ENCODE peak calls at places on chromosomes 2 and 18, in eight cellular contexts. G, D, A, I, F, B, Q and M are unnamed samples.

GRCh38 chr2:205133544-205133943 is 548.8 kb upstream of the NRP2 start:
- DNase-seq in G (peak), D (no peak), A (no peak), I (no peak), F (no peak), B (no peak), Q (no peak), M (no peak)

GRCh38 chr2:68732036-68732435 is 2.6 kb upstream of the ARHGAP25 start:
- DNase-seq in G (no peak), D (no peak), A (no peak), I (no peak), F (no peak), B (no peak), Q (no peak), M (no peak)

GRCh38 chr2:33033524-33034150 is 86.9 kb downstream of the LTBP1 start:
- DNase-seq in G (peak), D (no peak), A (peak), I (no peak), F (no peak), B (peak), Q (peak), M (peak)

GRCh38 chr18:75261430-75262223 is 51.0 kb downstream of the TSHZ1 start:
- DNase-seq in G (no peak), D (peak), A (no peak), I (no peak), F (no peak), B (no peak), Q (no peak), M (no peak)

GRCh38 chr2:48328972-48329723 is 200.8 kb upstream of the STON1 start:
- DNase-seq in G (no peak), D (no peak), A (no peak), I (no peak), F (no peak), B (no peak), Q (no peak), M (peak)

GRCh38 chr2:67311536-67311935 is 85.6 kb upstream of the ETAA1 start:
- DNase-seq in G (peak), D (no peak), A (peak), I (no peak), F (no peak), B (peak), Q (no peak), M (no peak)

GRCh38 chr2:169513926-169514325 is 4.4 kb downstream of the KLHL41 start:
- DNase-seq in G (peak), D (no peak), A (no peak), I (no peak), F (no peak), B (no peak), Q (no peak), M (no peak)

GRCh38 chr2:229089806-229090205 is 181.3 kb downstream of the PID1 start:
- DNase-seq in G (peak), D (no peak), A (no peak), I (no peak), F (no peak), B (no peak), Q (no peak), M (no peak)

GRCh38 chr2:73896362-73897239 is 3.8 kb downstream of the ACTG2 start:
- DNase-seq in G (peak), D (no peak), A (peak), I (no peak), F (no peak), B (peak), Q (no peak), M (no peak)

GRCh38 chr2:241363316-241363879 is 7.3 kb downstream of the FARP2 start:
- DNase-seq in G (no peak), D (no peak), A (peak), I (no peak), F (no peak), B (no peak), Q (no peak), M (peak)
- H3K9ac ChIP-seq in G (no peak), D (no peak), A (no peak), I (no peak), F (no peak), B (no peak), Q (no peak), M (no peak)

GRCh38 chr2:100142393-100142792 is at the start of gene AFF3:
- DNase-seq in G (no peak), D (no peak), A (no peak), I (no peak), F (no peak), B (no peak), Q (no peak), M (no peak)
- H3K4me3 ChIP-seq in G (no peak), D (no peak), A (no peak), I (no peak), F (no peak), B (no peak), Q (no peak), M (no peak)

GRCh38 chr2:127063701-127064590 is 43.0 kb downstream of the BIN1 start:
- DNase-seq in G (no peak), D (no peak), A (no peak), I (no peak), F (no peak), B (no peak), Q (no peak), M (no peak)
- H3K9ac ChIP-seq in G (peak), D (peak), A (peak), I (no peak), F (no peak), B (peak), Q (peak), M (no peak)

GRCh38 chr2:108536133-108536780 is 2.0 kb downstream of the LIMS1 start:
- DNase-seq in G (peak), D (no peak), A (peak), I (no peak), F (no peak), B (peak), Q (no peak), M (no peak)
- H3K4me3 ChIP-seq in G (peak), D (peak), A (peak), I (peak), F (no peak), B (peak), Q (no peak), M (peak)

GRCh38 chr2:105793230-105793975 is 48.7 kb downstream of the NCK2 start:
- DNase-seq in G (no peak), D (no peak), A (no peak), I (no peak), F (no peak), B (no peak), Q (no peak), M (no peak)

GRCh38 chr2:105790467-105791118 is 45.9 kb downstream of the NCK2 start:
- DNase-seq in G (no peak), D (peak), A (no peak), I (no peak), F (no peak), B (no peak), Q (no peak), M (no peak)

GRCh38 chr2:105789745-105790466 is 45.2 kb downstream of the NCK2 start:
- DNase-seq in G (peak), D (no peak), A (peak), I (no peak), F (no peak), B (peak), Q (no peak), M (no peak)

GRCh38 chr2:105792561-105792960 is 47.8 kb downstream of the NCK2 start:
- DNase-seq in G (no peak), D (no peak), A (no peak), I (no peak), F (no peak), B (no peak), Q (no peak), M (no peak)

GRCh38 chr2:105791229-105791628 is 46.5 kb downstream of the NCK2 start:
- DNase-seq in G (no peak), D (no peak), A (no peak), I (no peak), F (no peak), B (no peak), Q (no peak), M (no peak)
- H3K9ac ChIP-seq in G (no peak), D (no peak), A (no peak), I (no peak), F (no peak), B (no peak), Q (no peak), M (no peak)

GRCh38 chr2:26772064-26773001 is 8.2 kb downstream of the SLC35F6 start:
- DNase-seq in G (peak), D (peak), A (peak), I (no peak), F (no peak), B (peak), Q (no peak), M (no peak)

GRCh38 chr2:26767894-26768487 is 3.9 kb downstream of the SLC35F6 start:
- DNase-seq in G (no peak), D (no peak), A (no peak), I (no peak), F (no peak), B (no peak), Q (no peak), M (no peak)

GRCh38 chr2:26769501-26769850 is 5.4 kb downstream of the SLC35F6 start:
- DNase-seq in G (no peak), D (no peak), A (no peak), I (no peak), F (no peak), B (no peak), Q (no peak), M (no peak)

GRCh38 chr2:26768759-26769500 is 4.8 kb downstream of the SLC35F6 start:
- DNase-seq in G (peak), D (peak), A (peak), I (no peak), F (no peak), B (no peak), Q (peak), M (no peak)

GRCh38 chr2:26770986-26771586 is 7.0 kb downstream of the SLC35F6 start:
- DNase-seq in G (peak), D (peak), A (peak), I (no peak), F (no peak), B (peak), Q (no peak), M (no peak)
- H3K4me3 ChIP-seq in G (no peak), D (no peak), A (no peak), I (no peak), F (no peak), B (no peak), Q (no peak), M (no peak)

DNA sequence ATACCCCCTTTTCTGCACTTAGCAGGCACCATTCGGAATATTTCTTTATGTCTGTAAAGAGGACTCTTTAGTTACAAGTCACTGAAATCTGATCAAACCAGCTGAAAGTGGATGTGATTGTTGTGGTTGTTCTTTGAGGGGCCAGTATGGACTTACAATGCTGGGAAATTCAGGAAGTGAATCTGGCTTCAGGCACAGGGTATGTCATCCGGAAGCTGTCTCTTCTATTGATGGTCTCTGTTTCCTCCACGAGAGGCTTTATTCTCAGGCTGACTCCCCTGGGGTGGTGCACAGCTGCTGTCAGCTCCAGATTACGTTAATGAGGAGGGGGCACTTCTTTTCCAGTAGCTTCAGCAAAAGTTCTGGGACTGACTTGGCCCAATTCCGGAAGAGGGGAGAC is 400.6 kb downstream of the TSN start:
- DNase-seq in G (no peak), D (no peak), A (no peak), I (no peak), F (no peak), B (no peak), Q (no peak), M (peak)
- H3K9ac ChIP-seq in G (no peak), D (no peak), A (no peak), I (no peak), F (no peak), B (no peak), Q (no peak), M (no peak)

GRCh38 chr2:49971453-49971852 is 817.1 kb upstream of the FSHR start:
- DNase-seq in G (no peak), D (no peak), A (no peak), I (no peak), F (no peak), B (no peak), Q (no peak), M (no peak)

GRCh38 chr2:49972699-49973098 is 818.4 kb upstream of the FSHR start:
- DNase-seq in G (no peak), D (no peak), A (no peak), I (no peak), F (no peak), B (no peak), Q (no peak), M (peak)

GRCh38 chr2:49978341-49978740 is 824.0 kb upstream of the FSHR start:
- DNase-seq in G (no peak), D (no peak), A (no peak), I (no peak), F (no peak), B (no peak), Q (no peak), M (peak)

DNA sequence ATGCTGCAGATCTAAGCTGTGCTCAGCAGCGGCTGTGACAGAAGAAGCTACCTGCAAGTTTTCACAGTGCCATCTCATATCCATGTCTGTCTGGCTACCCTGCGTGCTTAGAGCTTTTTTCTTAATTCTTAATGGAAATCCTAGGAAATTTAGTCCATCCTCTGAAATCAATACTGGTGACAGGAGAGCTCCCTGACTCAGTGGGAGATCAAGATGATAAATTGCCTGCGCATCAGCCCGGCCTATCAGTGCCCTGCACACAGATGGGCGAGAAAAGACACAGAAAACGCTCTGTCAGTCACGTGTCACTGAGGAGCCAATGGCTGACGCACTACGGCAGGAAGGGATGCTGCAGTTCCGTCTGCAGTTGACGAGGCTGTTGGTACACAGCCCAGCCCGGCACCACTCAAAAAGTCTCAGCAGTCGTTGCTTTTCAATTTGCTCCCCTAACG is 819.6 kb upstream of the FSHR start:
- DNase-seq in G (peak), D (peak), A (peak), I (no peak), F (peak), B (no peak), Q (no peak), M (peak)
- H3K4me3 ChIP-seq in G (no peak), D (no peak), A (peak), I (peak), F (peak), B (no peak), Q (no peak), M (peak)

DNA sequence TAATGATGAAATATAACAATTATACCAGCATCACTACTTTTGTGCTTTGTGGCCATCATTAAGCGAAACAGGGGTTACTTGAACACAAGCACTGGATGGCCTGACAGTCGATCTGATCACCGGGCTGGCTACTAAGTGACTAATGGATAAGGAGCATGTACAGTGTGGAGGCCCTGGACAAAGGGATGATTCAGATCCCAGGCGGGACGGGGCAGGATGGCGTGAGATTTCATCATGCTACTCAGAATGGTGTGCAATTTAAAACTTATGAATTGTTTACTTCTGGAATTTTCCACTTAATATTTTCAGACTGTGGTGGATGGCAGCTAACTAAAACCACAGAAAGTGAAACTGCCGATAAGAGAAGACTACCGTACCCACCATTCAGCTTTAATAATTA is 7.0 kb upstream of the CLIP4 start:
- DNase-seq in G (peak), D (no peak), A (peak), I (no peak), F (no peak), B (peak), Q (peak), M (no peak)
- H3K9ac ChIP-seq in G (no peak), D (no peak), A (peak), I (no peak), F (no peak), B (no peak), Q (peak), M (no peak)

GRCh38 chr2:46909771-46910419 is 5.7 kb downstream of the MCFD2 start:
- DNase-seq in G (peak), D (peak), A (peak), I (no peak), F (no peak), B (peak), Q (peak), M (no peak)

GRCh38 chr2:46914578-46915230 is 902 bp downstream of the MCFD2 start:
- DNase-seq in G (peak), D (no peak), A (no peak), I (no peak), F (no peak), B (no peak), Q (no peak), M (no peak)

GRCh38 chr2:46915281-46915810 is at the start of gene MCFD2:
- DNase-seq in G (peak), D (peak), A (peak), I (no peak), F (no peak), B (no peak), Q (no peak), M (no peak)

GRCh38 chr2:46915811-46916630 is 415 bp upstream of the MCFD2 start:
- DNase-seq in G (peak), D (peak), A (peak), I (peak), F (peak), B (peak), Q (peak), M (peak)

GRCh38 chr2:46913471-46914381 is 1.9 kb downstream of the MCFD2 start:
- DNase-seq in G (peak), D (peak), A (peak), I (no peak), F (no peak), B (peak), Q (peak), M (peak)
- H3K4me3 ChIP-seq in G (peak), D (no peak), A (peak), I (peak), F (no peak), B (peak), Q (peak), M (no peak)